ENCODE peak calls at places on chromosomes 13 and 19, in five cellular contexts. J is K562; F is fibroblast of lung; M is effector memory CD4-positive, alpha-beta T cell; G is tibial artery. A is an unnamed sample. For H3K36me3, the result is how much of the 10 kb centered on the place peaks cover.

GRCh38 chr13:101575591-101575990 is 123.1 kb downstream of the ITGBL1 start:
- DNase-seq in J (no peak), G (no peak), M (no peak), F (no peak), A (no peak)

GRCh38 chr13:44605275-44605674 is 29.1 kb upstream of the TSC22D1 start:
- DNase-seq in J (no peak), G (no peak), F (peak), M (no peak), A (no peak)

GRCh38 chr19:23286477-23286876 is 36.3 kb upstream of the ZNF724 start:
- DNase-seq in G (no peak), J (no peak), M (no peak), F (no peak), A (no peak)

GRCh38 chr19:5131031-5131865 is 162.3 kb downstream of the KDM4B start:
- DNase-seq in F (no peak), G (no peak), M (no peak), J (peak), A (no peak)

GRCh38 chr19:48696353-48697010 is 711 bp downstream of the FUT2 start:
- DNase-seq in M (no peak), G (no peak), F (no peak), J (no peak), A (no peak)

GRCh38 chr13:78334059-78334458 is 269.3 kb downstream of the POU4F1 start:
- DNase-seq in J (no peak), G (no peak), M (no peak), F (no peak), A (no peak)

GRCh38 chr13:107743523-107743922 is 471.8 kb downstream of the LIG4 start:
- DNase-seq in F (no peak), J (no peak), G (no peak), M (no peak), A (no peak)

GRCh38 chr13:113792236-113792770 is 33.3 kb downstream of the TMEM255B start:
- DNase-seq in F (no peak), J (no peak), G (no peak), M (no peak), A (no peak)

GRCh38 chr13:81745391-81745790 is 1404.5 kb upstream of the SPRY2 start:
- DNase-seq in G (no peak), F (no peak), M (no peak), J (no peak), A (no peak)

GRCh38 chr13:84137292-84137691 is 255.0 kb upstream of the SLITRK1 start:
- DNase-seq in G (no peak), M (peak), J (no peak), F (no peak), A (peak)

DNA sequence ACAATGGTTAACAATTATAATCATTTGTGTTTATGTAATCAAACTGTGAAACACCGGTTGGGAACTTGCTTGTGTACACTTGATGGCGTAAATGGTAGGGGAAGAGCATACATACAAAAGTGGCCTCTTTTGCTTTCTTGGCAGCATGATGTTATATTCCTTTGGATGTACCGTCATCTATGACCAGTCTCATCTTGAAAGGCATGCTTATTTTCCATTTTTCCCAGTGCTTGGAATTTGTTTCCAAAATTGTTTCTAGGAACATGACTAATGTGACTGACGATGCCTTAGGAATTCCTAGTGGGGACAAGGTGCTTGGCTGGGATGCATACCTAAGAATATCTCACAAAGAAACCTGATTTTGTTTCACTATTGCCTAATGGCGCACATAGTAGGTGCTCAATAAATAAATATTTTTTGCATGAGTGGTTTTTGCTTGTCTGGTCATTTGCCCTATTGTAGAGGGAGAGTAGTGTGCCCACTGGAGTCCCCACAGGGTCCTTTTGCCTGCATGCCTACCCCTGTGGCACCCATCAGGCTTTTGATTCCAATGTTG is 45.5 kb downstream of the SAE1 start:
- DNase-seq in J (no peak), M (no peak), G (no peak), F (peak), A (no peak)
- H3K27ac ChIP-seq in J (no peak), M (peak), G (peak), F (peak), A (peak)

GRCh38 chr13:33349996-33350826 is 64.7 kb upstream of the STARD13 start:
- DNase-seq in M (no peak), F (peak), J (no peak), G (peak), A (no peak)
- H3K4me3 ChIP-seq in M (no peak), F (peak), J (no peak), G (peak), A (no peak)

DNA sequence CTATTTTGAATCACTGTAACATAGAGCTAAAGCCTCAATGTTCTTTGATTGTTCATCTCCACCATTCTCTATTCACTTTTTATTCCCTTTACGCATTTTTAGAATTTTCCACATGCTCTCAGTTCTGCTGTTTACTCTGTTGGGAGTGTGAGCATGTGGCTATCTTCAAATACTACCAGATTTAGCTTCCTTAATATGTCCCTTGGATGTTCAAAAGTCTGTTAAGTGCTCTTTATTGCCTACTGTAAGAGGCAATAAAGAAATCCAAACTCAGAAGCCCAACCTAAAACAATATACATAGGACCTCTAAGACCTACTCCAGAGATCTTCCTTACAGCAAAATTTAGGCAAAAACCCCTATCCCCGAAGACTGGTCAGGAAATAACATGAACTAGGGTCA is 34.5 kb downstream of the MTMR6 start:
- DNase-seq in M (no peak), F (no peak), J (no peak), G (no peak), A (no peak)
- H3K36me3 ChIP-seq in M (half or more), F (under half), J (under half), G (under half), A (half or more)

GRCh38 chr19:9903341-9903740 is 33.0 kb downstream of the OLFM2 start:
- DNase-seq in M (no peak), G (no peak), F (no peak), J (no peak), A (no peak)
- H3K27ac ChIP-seq in M (no peak), G (no peak), F (no peak), J (no peak), A (no peak)

DNA sequence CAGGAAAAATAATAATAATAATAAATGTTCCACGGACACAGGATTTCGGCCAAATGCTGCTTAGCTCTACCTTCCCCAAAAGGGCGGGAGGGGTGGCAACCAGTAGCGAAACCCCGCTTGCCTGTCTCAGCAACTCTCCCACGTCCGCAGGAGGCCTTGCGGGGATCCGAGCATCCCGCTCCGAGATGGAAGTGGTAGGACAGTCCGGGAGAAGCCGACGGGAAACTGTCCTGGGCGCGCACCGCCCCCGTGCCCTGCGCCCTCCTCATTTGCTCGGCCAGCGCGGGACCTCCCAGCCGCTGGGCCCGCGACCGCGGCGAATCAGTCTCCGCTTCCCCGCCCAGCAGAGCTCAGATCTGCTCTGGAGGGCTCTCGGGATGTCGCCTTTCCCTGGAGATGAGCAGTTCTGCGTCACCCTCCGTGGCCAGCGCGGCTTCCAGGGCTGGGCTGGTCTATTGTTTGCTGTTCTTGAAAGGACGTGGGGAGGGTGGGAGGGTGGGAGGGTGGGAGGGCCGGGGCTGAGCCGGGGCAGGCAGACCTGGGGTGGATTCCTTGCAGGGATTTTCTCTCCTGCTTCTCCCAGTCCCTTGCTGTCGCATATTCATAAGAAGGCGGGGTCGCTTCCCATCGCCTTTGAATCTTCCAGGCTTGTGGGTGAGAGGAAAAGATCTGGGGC is 48.8 kb upstream of the PABPC3 start:
- DNase-seq in J (peak), M (no peak), F (peak), G (no peak), A (no peak)
- H3K4me3 ChIP-seq in J (no peak), M (no peak), F (peak), G (peak), A (no peak)

DNA sequence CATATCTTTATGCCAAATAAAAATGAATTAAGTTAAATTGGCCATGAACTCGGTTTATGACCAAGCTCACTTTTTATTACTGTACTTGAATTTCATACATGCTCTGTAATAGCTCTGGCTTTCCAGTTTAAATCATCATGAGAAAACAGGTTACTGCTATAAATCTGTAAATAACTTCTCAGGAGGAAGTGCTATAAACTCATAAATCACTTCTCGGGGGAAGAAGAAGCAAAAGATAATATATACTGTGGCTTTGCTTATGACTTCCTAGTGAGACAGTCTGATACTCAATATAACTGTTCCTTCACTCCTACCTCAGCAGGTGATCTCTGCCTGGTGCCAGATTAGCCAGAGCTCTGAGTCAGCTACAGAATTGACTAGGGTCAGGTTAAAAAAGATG is 12.5 kb downstream of the SUPT20H start:
- DNase-seq in F (no peak), G (no peak), J (no peak), M (no peak), A (no peak)
- H3K36me3 ChIP-seq in F (under half), G (under half), J (half or more), M (under half), A (under half)

GRCh38 chr19:366205-366783 is 21.7 kb upstream of the MIER2 start:
- DNase-seq in J (no peak), F (no peak), M (no peak), G (no peak), A (no peak)
- H3K27ac ChIP-seq in J (no peak), F (no peak), M (no peak), G (no peak), A (no peak)

GRCh38 chr13:79786176-79786575 is 305.2 kb downstream of the NDFIP2 start:
- DNase-seq in G (no peak), M (no peak), J (no peak), F (no peak), A (no peak)

GRCh38 chr13:79781829-79782540 is 301.0 kb downstream of the NDFIP2 start:
- DNase-seq in M (no peak), J (no peak), F (no peak), G (no peak), A (no peak)

GRCh38 chr13:79780240-79780639 is 299.3 kb downstream of the NDFIP2 start:
- DNase-seq in M (no peak), F (peak), G (no peak), J (no peak), A (no peak)

GRCh38 chr13:79779761-79780160 is 298.8 kb downstream of the NDFIP2 start:
- DNase-seq in M (no peak), G (peak), F (peak), J (no peak), A (no peak)

DNA sequence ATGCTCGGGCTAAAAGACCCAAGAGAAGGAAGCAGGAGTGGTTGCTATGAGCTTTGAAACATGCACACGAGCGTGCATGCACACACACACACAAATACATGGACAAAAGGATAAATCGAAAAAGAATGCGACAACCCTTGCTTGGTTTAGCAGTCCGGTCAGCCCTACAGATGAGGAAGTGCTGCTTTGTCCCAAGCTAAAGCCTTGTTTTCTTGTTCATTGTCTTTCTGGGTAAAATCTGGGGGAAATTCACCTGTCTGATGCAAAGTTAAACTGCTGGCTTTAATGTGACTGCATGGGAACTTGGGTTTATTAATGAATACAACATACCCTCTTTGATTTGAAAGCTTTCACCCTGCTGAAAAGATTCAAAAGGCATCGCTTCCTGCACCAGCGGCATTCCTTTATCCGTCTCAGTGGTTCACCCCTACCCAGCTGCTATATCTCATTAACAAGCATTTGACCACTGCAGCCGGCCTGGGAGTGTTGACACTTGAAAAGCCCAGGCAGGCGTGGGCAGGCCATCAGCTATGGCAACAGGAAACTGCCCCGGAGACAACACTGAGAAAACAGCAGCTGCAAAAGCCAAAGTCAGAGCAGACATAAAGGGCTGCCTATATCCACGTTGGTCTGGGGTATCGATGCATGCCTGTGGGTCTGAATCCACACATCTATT is 301.7 kb downstream of the NDFIP2 start:
- DNase-seq in F (peak), G (no peak), M (no peak), J (no peak), A (no peak)
- H3K4me3 ChIP-seq in F (no peak), G (no peak), M (no peak), J (no peak), A (no peak)